ENCODE peak calls at places on chromosomes 5 and 9, in five cellular contexts. B, L, T, D and U are unnamed samples. For H3K4me1, the result is how much of the 10 kb centered on the place peaks cover.

GRCh38 chr5:91176288-91177016 is 206.7 kb downstream of the ARRDC3 start:
- DNase-seq in B (no peak), L (no peak), T (no peak), D (peak), U (peak)

GRCh38 chr9:32430720-32431119 is 46.3 kb downstream of the ACO1 start:
- DNase-seq in B (no peak), L (no peak), T (no peak), D (no peak), U (no peak)

GRCh38 chr5:56588636-56589485 is 226.5 kb upstream of the MAP3K1 start:
- DNase-seq in B (no peak), L (no peak), T (peak), D (no peak), U (no peak)

GRCh38 chr5:51201024-51201423 is 182.2 kb upstream of the ISL1 start:
- DNase-seq in B (no peak), L (no peak), T (peak), D (no peak), U (no peak)

GRCh38 chr9:92650839-92651621 is 18.9 kb downstream of the IPPK start:
- DNase-seq in B (no peak), L (no peak), T (peak), D (no peak), U (no peak)

GRCh38 chr5:131589510-131590348 is 45.3 kb downstream of the RAPGEF6 start:
- DNase-seq in B (peak), L (peak), T (peak), D (peak), U (peak)

GRCh38 chr9:23375511-23375910 is 450.5 kb downstream of the ELAVL2 start:
- DNase-seq in B (no peak), L (no peak), T (no peak), D (peak), U (no peak)

GRCh38 chr5:148687427-148687826 is 33.1 kb upstream of the HTR4 start:
- DNase-seq in B (no peak), L (peak), T (no peak), D (peak), U (peak)

GRCh38 chr5:33649801-33650482 is 209.2 kb downstream of the TARS1 start:
- DNase-seq in B (no peak), L (no peak), T (no peak), D (no peak), U (peak)

GRCh38 chr5:32276173-32276853 is 36.4 kb downstream of the MTMR12 start:
- DNase-seq in B (no peak), L (peak), T (no peak), D (peak), U (no peak)

GRCh38 chr9:121835581-121836381 is 184.3 kb downstream of the DAB2IP start:
- DNase-seq in B (no peak), L (no peak), T (no peak), D (no peak), U (no peak)

GRCh38 chr5:1209552-1209852 is 8.1 kb downstream of the SLC6A19 start:
- DNase-seq in B (no peak), L (no peak), T (no peak), D (no peak), U (no peak)

GRCh38 chr5:168611163-168611562 is 32.0 kb upstream of the PANK3 start:
- DNase-seq in B (no peak), L (no peak), T (no peak), D (peak), U (no peak)

GRCh38 chr5:153658606-153659005 is 168.1 kb downstream of the GRIA1 start:
- DNase-seq in B (no peak), L (no peak), T (no peak), D (no peak), U (no peak)

GRCh38 chr9:4306066-4306787 is 6.4 kb upstream of the GLIS3 start:
- DNase-seq in B (no peak), L (no peak), T (no peak), D (no peak), U (no peak)

GRCh38 chr5:163306421-163306820 is 131.0 kb upstream of the CCNG1 start:
- DNase-seq in B (no peak), L (no peak), T (no peak), D (peak), U (no peak)

GRCh38 chr5:15241216-15241821 is 258.7 kb upstream of the FBXL7 start:
- DNase-seq in B (no peak), L (no peak), T (no peak), D (no peak), U (no peak)

GRCh38 chr5:82522912-82523311 is 244.8 kb upstream of the RPS23 start:
- DNase-seq in B (no peak), L (no peak), T (no peak), D (no peak), U (no peak)

GRCh38 chr9:134299883-134300282 is 26.4 kb upstream of the RXRA start:
- DNase-seq in B (no peak), L (no peak), T (no peak), D (no peak), U (no peak)

GRCh38 chr5:88787856-88788255 is 95.1 kb downstream of the MEF2C start:
- DNase-seq in B (no peak), L (no peak), T (no peak), D (no peak), U (no peak)

GRCh38 chr5:91937121-91937520 is 554.0 kb upstream of the ARRDC3 start:
- DNase-seq in B (no peak), L (no peak), T (no peak), D (no peak), U (no peak)

GRCh38 chr9:90832251-90832650 is 30.6 kb downstream of the SYK start:
- DNase-seq in B (no peak), L (no peak), T (no peak), D (no peak), U (no peak)

GRCh38 chr5:106454651-106455415 is 1215.9 kb downstream of the EFNA5 start:
- DNase-seq in B (no peak), L (peak), T (no peak), D (peak), U (peak)

GRCh38 chr5:141567513-141568117 is 51.2 kb downstream of the DIAPH1 start:
- DNase-seq in B (no peak), L (no peak), T (no peak), D (peak), U (no peak)

GRCh38 chr5:144913661-144914060 is 743.0 kb downstream of the KCTD16 start:
- DNase-seq in B (no peak), L (no peak), T (no peak), D (no peak), U (no peak)

GRCh38 chr9:120545691-120546565 is 34.0 kb downstream of the CDK5RAP2 start:
- DNase-seq in B (no peak), L (no peak), T (no peak), D (no peak), U (peak)

GRCh38 chr5:91219141-91219802 is 163.8 kb downstream of the ARRDC3 start:
- DNase-seq in B (peak), L (no peak), T (peak), D (no peak), U (peak)

GRCh38 chr5:95519151-95519550 is 35.6 kb downstream of the SKIC3 start:
- DNase-seq in B (no peak), L (no peak), T (no peak), D (no peak), U (no peak)

GRCh38 chr9:104858271-104858670 is 69.7 kb downstream of the ABCA1 start:
- DNase-seq in B (no peak), L (no peak), T (no peak), D (no peak), U (no peak)

GRCh38 chr9:104858846-104859245 is 69.1 kb downstream of the ABCA1 start:
- DNase-seq in B (no peak), L (no peak), T (no peak), D (no peak), U (no peak)

GRCh38 chr9:104863180-104863883 is 64.6 kb downstream of the ABCA1 start:
- DNase-seq in B (peak), L (peak), T (peak), D (peak), U (peak)

GRCh38 chr9:104860280-104860679 is 67.7 kb downstream of the ABCA1 start:
- DNase-seq in B (no peak), L (no peak), T (no peak), D (no peak), U (no peak)

DNA sequence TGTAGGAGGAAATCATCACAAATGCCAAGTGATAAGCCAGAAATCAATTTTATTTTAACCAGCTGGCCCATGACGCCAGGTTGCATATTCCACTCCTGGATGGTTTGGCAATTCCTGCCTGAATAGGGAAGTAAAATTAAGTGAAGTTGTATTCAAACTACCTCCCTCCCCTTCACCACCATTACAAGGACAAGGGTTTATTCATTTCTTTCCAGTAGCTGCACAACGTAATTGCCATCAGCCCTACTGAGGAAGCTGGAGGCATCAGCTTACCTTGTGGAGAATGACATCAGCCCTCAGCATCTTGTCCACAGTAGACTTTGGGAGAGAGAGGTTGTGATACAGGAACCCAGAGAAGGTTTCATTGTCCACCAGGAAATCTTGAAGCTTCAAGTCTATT is 66.5 kb downstream of the ABCA1 start:
- DNase-seq in B (no peak), L (no peak), T (no peak), D (no peak), U (no peak)
- H3K4me1 ChIP-seq in B (under half), L (under half), T (under half), D (under half), U (under half)

GRCh38 chr9:130937146-130938076 is 1.6 kb downstream of the FIBCD1 start:
- DNase-seq in B (no peak), L (no peak), T (no peak), D (no peak), U (no peak)

GRCh38 chr9:130936285-130937117 is 2.5 kb downstream of the FIBCD1 start:
- DNase-seq in B (peak), L (no peak), T (peak), D (peak), U (no peak)

GRCh38 chr9:130934702-130935659 is 4.1 kb downstream of the FIBCD1 start:
- DNase-seq in B (no peak), L (no peak), T (no peak), D (no peak), U (no peak)

GRCh38 chr9:130934246-130934645 is 4.8 kb downstream of the FIBCD1 start:
- DNase-seq in B (no peak), L (no peak), T (no peak), D (no peak), U (no peak)

GRCh38 chr9:130935660-130936271 is 3.3 kb downstream of the FIBCD1 start:
- DNase-seq in B (no peak), L (no peak), T (no peak), D (no peak), U (no peak)
- H3K4me3 ChIP-seq in B (no peak), L (no peak), T (no peak), D (no peak), U (no peak)

GRCh38 chr5:179618923-179619554 is 4.4 kb downstream of the HNRNPH1 start:
- DNase-seq in B (no peak), L (no peak), T (no peak), D (no peak), U (no peak)
- H3K4me1 ChIP-seq in B (half or more), L (under half), T (under half), D (under half), U (under half)

DNA sequence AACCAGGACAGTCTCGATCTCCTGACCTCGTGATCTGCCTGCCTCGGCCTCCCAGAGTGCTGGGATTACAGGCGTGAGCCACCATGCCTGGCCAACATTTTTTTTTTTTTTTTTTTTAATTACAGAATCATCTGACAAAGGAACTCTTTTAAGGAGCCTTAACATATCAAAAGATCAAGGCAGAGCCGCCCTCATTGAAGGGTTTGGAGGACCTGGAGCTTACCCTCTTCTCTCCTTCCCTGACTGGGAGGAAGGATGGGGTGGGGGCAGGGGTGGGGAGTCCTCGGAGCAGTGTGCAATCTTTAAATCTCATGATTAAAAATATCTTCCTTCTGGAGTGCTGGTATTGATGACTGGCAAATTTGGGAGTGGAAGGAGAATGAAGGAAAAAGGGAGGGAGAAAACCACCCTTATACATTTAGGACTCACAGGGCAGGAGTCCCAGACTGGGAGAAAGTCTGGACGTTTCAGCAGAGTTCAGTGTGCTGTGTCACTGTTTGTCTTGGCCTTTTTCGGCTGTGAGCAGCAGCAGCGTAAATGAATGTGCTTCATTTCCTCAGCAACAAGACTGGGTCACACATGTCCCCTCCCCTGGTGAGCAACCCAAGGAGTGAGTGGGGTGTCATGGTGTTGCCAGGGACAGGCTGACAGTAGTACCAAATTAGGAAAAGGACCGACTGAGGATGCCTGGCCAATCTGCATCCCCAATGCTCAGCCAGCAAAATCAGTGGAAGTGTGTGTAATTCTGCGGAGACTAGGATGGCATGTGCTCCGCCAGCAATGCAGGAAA is 115.3 kb upstream of the BNC2 start:
- DNase-seq in B (no peak), L (no peak), T (peak), D (no peak), U (no peak)
- H3K4me3 ChIP-seq in B (no peak), L (no peak), T (no peak), D (no peak), U (no peak)

GRCh38 chr5:34686762-34687268 is 30.7 kb downstream of the RAI14 start:
- DNase-seq in B (peak), L (no peak), T (peak), D (peak), U (no peak)
- H3K4me1 ChIP-seq in B (half or more), L (under half), T (under half), D (under half), U (under half)

DNA sequence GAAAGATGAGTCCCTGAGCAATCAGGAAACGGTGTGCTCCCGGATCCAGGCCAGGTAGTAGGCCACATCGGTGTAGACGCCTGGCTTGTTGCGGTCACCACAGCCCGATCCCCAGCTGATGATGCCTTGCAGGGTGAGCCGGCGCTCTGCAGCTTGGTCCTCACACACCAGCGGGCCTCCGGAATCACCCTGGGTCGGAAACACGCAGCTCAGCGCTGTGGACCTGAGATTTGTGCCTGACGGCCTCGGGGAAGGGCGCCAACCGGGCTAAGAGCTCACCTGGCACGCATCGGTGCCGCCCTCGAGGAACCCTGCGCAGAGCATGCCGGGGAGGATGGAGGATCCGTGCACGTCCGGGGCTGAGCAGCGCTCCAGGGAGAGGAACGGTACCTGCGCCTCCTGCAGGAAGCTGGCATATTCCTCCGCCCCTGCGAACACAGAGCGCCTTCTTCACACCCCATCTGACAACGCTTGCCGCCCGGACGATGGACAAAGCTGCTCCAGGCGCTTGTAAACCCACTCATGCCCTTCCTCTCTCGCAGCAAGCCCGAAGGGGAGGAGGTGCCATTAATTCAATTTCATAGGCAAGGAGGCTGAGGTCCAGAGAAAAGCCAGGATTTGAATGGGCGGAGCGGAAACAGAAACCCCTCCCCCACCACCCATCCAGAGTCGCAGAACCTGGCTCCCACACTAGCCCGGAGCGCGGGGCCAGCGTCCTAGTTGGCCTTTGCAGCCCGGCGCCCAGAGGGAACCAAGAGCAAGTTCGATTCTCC is 2.0 kb upstream of the PFN3 start:
- DNase-seq in B (peak), L (peak), T (peak), D (peak), U (no peak)
- H3K4me3 ChIP-seq in B (peak), L (peak), T (peak), D (peak), U (peak)

GRCh38 chr5:40017151-40017550 is 592.4 kb upstream of the DAB2 start:
- DNase-seq in B (no peak), L (no peak), T (no peak), D (no peak), U (no peak)
- H3K4me1 ChIP-seq in B (under half), L (under half), T (under half), D (under half), U (under half)

GRCh38 chr5:72160299-72160698 is 53.0 kb downstream of the MAP1B start:
- DNase-seq in B (no peak), L (no peak), T (no peak), D (no peak), U (no peak)

GRCh38 chr5:72166070-72166979 is 59.0 kb downstream of the MAP1B start:
- DNase-seq in B (no peak), L (peak), T (no peak), D (peak), U (peak)

GRCh38 chr5:72161951-72162350 is 54.7 kb downstream of the MAP1B start:
- DNase-seq in B (no peak), L (no peak), T (no peak), D (no peak), U (no peak)

GRCh38 chr5:72160959-72161358 is 53.7 kb downstream of the MAP1B start:
- DNase-seq in B (no peak), L (no peak), T (no peak), D (no peak), U (no peak)

DNA sequence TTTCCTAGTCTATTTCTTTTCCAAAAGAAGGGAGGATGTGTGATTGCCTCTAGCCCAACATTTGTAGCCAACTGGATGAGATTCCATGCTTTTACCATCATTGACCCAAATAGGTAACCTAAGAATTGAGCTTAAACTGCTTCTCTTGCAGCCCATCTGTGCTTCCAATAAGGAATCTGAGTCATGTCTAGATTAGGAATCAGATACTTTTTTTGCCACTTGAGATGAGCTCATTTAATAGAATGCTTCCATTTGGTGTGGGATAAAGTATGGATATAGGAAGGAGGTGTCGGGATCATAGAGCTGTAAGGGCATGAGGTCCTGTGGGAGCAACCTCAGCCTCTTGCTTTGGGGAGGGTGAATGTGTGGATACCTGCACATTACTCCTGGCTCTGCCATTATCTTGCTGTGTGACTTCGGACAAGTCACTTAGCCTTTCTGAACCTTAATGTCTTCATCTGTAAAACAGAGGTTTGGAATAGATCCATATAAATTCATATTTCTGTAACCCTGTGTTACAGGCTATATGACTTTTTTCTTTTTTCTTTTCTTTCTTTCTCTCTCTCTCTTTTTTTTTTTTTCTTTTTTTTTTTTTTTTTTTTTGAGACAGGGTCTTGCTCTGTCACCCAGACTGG is 56.2 kb downstream of the MAP1B start:
- DNase-seq in B (no peak), L (no peak), T (no peak), D (no peak), U (no peak)
- H3K4me3 ChIP-seq in B (no peak), L (no peak), T (no peak), D (no peak), U (no peak)

DNA sequence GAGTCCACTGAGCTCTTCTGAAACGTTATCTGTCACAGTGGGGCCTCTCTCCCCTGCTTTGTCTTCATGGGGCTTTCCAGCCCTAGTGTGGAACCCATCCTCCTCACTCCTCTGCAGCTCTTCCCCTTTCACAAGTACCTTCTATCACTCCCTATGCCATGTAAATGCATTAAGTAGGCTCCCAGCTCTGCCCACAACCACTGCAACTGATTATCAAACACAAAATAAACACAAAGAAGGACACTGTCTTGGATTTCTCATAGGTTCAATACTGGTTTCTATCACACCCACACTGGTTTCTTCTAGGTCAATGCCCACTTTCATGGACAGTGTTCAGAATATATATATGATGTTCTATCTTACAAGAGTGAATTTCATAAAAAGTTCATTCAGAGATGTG is 139.4 kb downstream of the GNAQ start:
- DNase-seq in B (no peak), L (no peak), T (no peak), D (no peak), U (no peak)
- H3K4me1 ChIP-seq in B (under half), L (under half), T (under half), D (under half), U (under half)